ENCODE peak calls at places on chromosomes 1 and 21, in four cellular contexts. T is hypothalamus, E is NCI-H2171 treated with DMSO at 0.1 percent for 48 hours, J is NCI-H1105. S is an unnamed sample.

GRCh38 chr1:155871390-155871789 is 12.0 kb downstream of the SYT11 start:
- DNase-seq in J (peak; percentile 74), T (peak; percentile 89), E (peak; percentile 60), S (peak; percentile 57)

GRCh38 chr1:218439541-218440295 is 94.6 kb downstream of the TGFB2 start:
- DNase-seq in T (peak; percentile 4), E (no peak), J (no peak), S (no peak)

GRCh38 chr1:245154429-245155185 is at the start of gene KIF26B:
- DNase-seq in J (no peak), T (no peak), E (peak; percentile 63), S (peak; percentile 78)

GRCh38 chr1:212070720-212071302 is 35.3 kb downstream of the DTL start:
- DNase-seq in J (peak; percentile 4), E (peak; percentile 31), T (no peak), S (peak; percentile 59)

GRCh38 chr1:94434339-94435092 is 16.3 kb downstream of the ABCD3 start:
- DNase-seq in J (no peak), T (no peak), E (no peak), S (no peak)

GRCh38 chr1:206074839-206075238 is 21.9 kb downstream of the RHEX start:
- DNase-seq in J (no peak), E (no peak), T (no peak), S (no peak)

GRCh38 chr1:48442864-48443619 is 29.0 kb downstream of the SPATA6 start:
- DNase-seq in J (no peak), E (peak; percentile 5), T (no peak), S (peak; percentile 35)

GRCh38 chr1:93448292-93448982 is 519 bp downstream of the FNBP1L start:
- DNase-seq in J (peak; percentile 68), T (no peak), E (peak; percentile 42), S (peak; percentile 73)

GRCh38 chr1:2785631-2786328 is 15.7 kb downstream of the TTC34 start:
- DNase-seq in J (no peak), E (no peak), T (no peak), S (no peak)

GRCh38 chr1:200837931-200838571 is 34.7 kb upstream of the GPR25 start:
- DNase-seq in E (peak; percentile 26), J (no peak), T (no peak), S (peak; percentile 22)

GRCh38 chr21:31911138-31911907 is 38.5 kb downstream of the HUNK start:
- DNase-seq in J (no peak), E (no peak), T (no peak), S (no peak)

GRCh38 chr1:225524570-225524969 is 96.7 kb upstream of the LBR start:
- DNase-seq in E (no peak), T (no peak), J (no peak), S (no peak)

GRCh38 chr1:214332950-214333798 is 52.2 kb downstream of the SMYD2 start:
- DNase-seq in E (peak; percentile 31), J (peak; percentile 16), T (peak; percentile 49), S (peak; percentile 68)

GRCh38 chr1:236240690-236241089 is 41.1 kb downstream of the ERO1B start:
- DNase-seq in J (no peak), T (no peak), E (no peak), S (no peak)

GRCh38 chr21:24045775-24046215 is 1561.5 kb downstream of the MRPL39 start:
- DNase-seq in E (no peak), T (peak; percentile 88), J (no peak), S (peak; percentile 17)

GRCh38 chr1:223135176-223135575 is 7.9 kb downstream of the TLR5 start:
- DNase-seq in E (no peak), T (no peak), J (no peak), S (no peak)

GRCh38 chr1:209403921-209404320 is 179.6 kb upstream of the CAMK1G start:
- DNase-seq in T (no peak), E (no peak), J (no peak), S (no peak)

GRCh38 chr1:210294991-210295773 is 33.5 kb upstream of the HHAT start:
- DNase-seq in J (no peak), T (no peak), E (peak; percentile 71), S (peak; percentile 97)

GRCh38 chr21:35850029-35850428 is 210.3 kb downstream of the SETD4 start:
- DNase-seq in E (no peak), T (no peak), J (no peak), S (no peak)

GRCh38 chr1:226443439-226443838 is 35.5 kb upstream of the PARP1 start:
- DNase-seq in T (no peak), J (no peak), E (no peak), S (no peak)

GRCh38 chr1:232344791-232345399 is 285.0 kb downstream of the SIPA1L2 start:
- DNase-seq in T (no peak), J (no peak), E (no peak), S (no peak)

GRCh38 chr21:38266732-38267131 is 9.9 kb downstream of the KCNJ15 start:
- DNase-seq in J (no peak), E (no peak), T (no peak), S (no peak)

GRCh38 chr1:154186177-154186576 is 5.7 kb downstream of the TPM3 start:
- DNase-seq in E (peak; percentile 32), T (no peak), J (peak; percentile 33), S (peak; percentile 99)

GRCh38 chr1:175369696-175370095 is 177.1 kb upstream of the KIAA0040 start:
- DNase-seq in J (no peak), T (no peak), E (no peak), S (no peak)